ENCODE peak calls at places on chromosomes 4 and X, in four cellular contexts. H, G, U and F are unnamed samples.

GRCh38 chr4:40340034-40340433 is 4.9 kb downstream of the CHRNA9 start:
- DNase-seq in H (no peak), G (peak; percentile 22), U (no peak), F (no peak)

GRCh38 chr4:14111730-14112171 is 484.2 kb upstream of the BOD1L1 start:
- DNase-seq in H (no peak), G (peak; percentile 92), U (no peak), F (no peak)

GRCh38 chrX:37349131-37350033 is at the start of gene PRRG1:
- DNase-seq in H (peak; percentile 82), G (peak; percentile 84), U (peak; percentile 61), F (peak; percentile 86)

GRCh38 chr4:6701371-6701770 is 7.7 kb downstream of the S100P start:
- DNase-seq in H (no peak), G (peak; percentile 32), U (no peak), F (peak; percentile 37)

GRCh38 chrX:58025979-58026378 is 115.7 kb upstream of the ZXDA start:
- DNase-seq in H (peak; percentile 4), G (peak; percentile 20), U (no peak), F (no peak)

GRCh38 chr4:94127707-94128328 is 79.8 kb upstream of the SMARCAD1 start:
- DNase-seq in H (no peak), G (peak; percentile 43), U (no peak), F (no peak)

GRCh38 chr4:40525811-40526598 is 103.7 kb downstream of the RBM47 start:
- DNase-seq in H (no peak), G (peak; percentile 78), U (no peak), F (peak; percentile 53)

GRCh38 chrX:51144828-51145442 is 187.7 kb upstream of the NUDT10 start:
- DNase-seq in H (no peak), G (peak; percentile 10), U (peak; percentile 33), F (peak; percentile 41)

GRCh38 chr4:25862411-25863346 is at the start of gene SEL1L3:
- DNase-seq in H (no peak), G (no peak), U (no peak), F (peak; percentile 73)

GRCh38 chr4:1410491-1411325 is 4.5 kb upstream of the NKX1-1 start:
- DNase-seq in H (no peak), G (peak; percentile 53), U (peak; percentile 96), F (no peak)

GRCh38 chr4:139859876-139860275 is 194.3 kb downstream of the MGST2 start:
- DNase-seq in H (no peak), G (no peak), U (no peak), F (no peak)

GRCh38 chrX:53288173-53288572 is 6.8 kb upstream of the IQSEC2 start:
- DNase-seq in H (peak; percentile 41), G (no peak), U (peak; percentile 42), F (no peak)

GRCh38 chrX:65635371-65635770 is 32.1 kb upstream of the MSN start:
- DNase-seq in H (no peak), G (no peak), U (no peak), F (no peak)

GRCh38 chr4:56417396-56417795 is 18.0 kb downstream of the PPAT start:
- DNase-seq in H (no peak), G (no peak), U (no peak), F (no peak)

GRCh38 chrX:108347800-108348199 is 90.4 kb downstream of the COL4A6 start:
- DNase-seq in H (no peak), G (no peak), U (peak; percentile 32), F (no peak)